ENCODE peak calls at places on chromosomes 6 and 20, in five cellular contexts. J, T, C, K and P are unnamed samples.

GRCh38 chr6:126188271-126188909 is 151.5 kb upstream of the CENPW start:
- DNase-seq in J (no peak), T (no peak), C (no peak), K (no peak), P (no peak)

GRCh38 chr6:73519943-73520687 is 717 bp downstream of the EEF1A1 start:
- DNase-seq in J (peak; percentile 54), T (peak; percentile 90), C (peak; percentile 70), K (no peak), P (peak; percentile 90)

GRCh38 chr20:18692453-18692852 is 104.6 kb downstream of the DTD1 start:
- DNase-seq in J (no peak), T (no peak), C (no peak), K (peak; percentile 10), P (no peak)

GRCh38 chr6:679282-679681 is 13.7 kb downstream of the EXOC2 start:
- DNase-seq in J (no peak), T (no peak), C (no peak), K (no peak), P (no peak)

GRCh38 chr6:114064862-114065261 is 93.9 kb upstream of the HDAC2 start:
- DNase-seq in J (no peak), T (no peak), C (no peak), K (no peak), P (no peak)

GRCh38 chr6:81171991-81172740 is 580.3 kb downstream of the TENT5A start:
- DNase-seq in J (no peak), T (no peak), C (peak; percentile 26), K (no peak), P (no peak)

GRCh38 chr20:47558699-47559098 is 57.0 kb downstream of the NCOA3 start:
- DNase-seq in J (no peak), T (no peak), C (no peak), K (peak; percentile 62), P (no peak)

GRCh38 chr6:1930356-1930755 is 315.0 kb downstream of the GMDS start:
- DNase-seq in J (no peak), T (no peak), C (no peak), K (no peak), P (no peak)

GRCh38 chr20:36861625-36861874 is 14.4 kb upstream of the TLDC2 start:
- DNase-seq in J (no peak), T (no peak), C (no peak), K (no peak), P (no peak)

GRCh38 chr6:4568138-4568537 is 208.1 kb upstream of the CDYL start:
- DNase-seq in J (no peak), T (no peak), C (no peak), K (no peak), P (no peak)

GRCh38 chr6:155088856-155089255 is 93.7 kb downstream of the TIAM2 start:
- DNase-seq in J (no peak), T (no peak), C (no peak), K (no peak), P (no peak)

GRCh38 chr6:16930432-16930831 is 169.2 kb upstream of the ATXN1 start:
- DNase-seq in J (no peak), T (no peak), C (no peak), K (no peak), P (no peak)

GRCh38 chr6:84651583-84651982 is 112.8 kb downstream of the TBX18 start:
- DNase-seq in J (no peak), T (no peak), C (no peak), K (no peak), P (no peak)

GRCh38 chr6:80165143-80165542 is 58.7 kb downstream of the BCKDHB start:
- DNase-seq in J (no peak), T (peak; percentile 63), C (no peak), K (no peak), P (no peak)

GRCh38 chr20:58140787-58141396 is 87.6 kb downstream of the ANKRD60 start:
- DNase-seq in J (no peak), T (no peak), C (no peak), K (no peak), P (peak; percentile 20)

GRCh38 chr6:130632288-130632687 is 194.9 kb upstream of the SMLR1 start:
- DNase-seq in J (no peak), T (no peak), C (no peak), K (no peak), P (no peak)

GRCh38 chr6:34536251-34536958 is 19.7 kb downstream of the SPDEF start:
- DNase-seq in J (no peak), T (no peak), C (no peak), K (peak; percentile 67), P (no peak)

GRCh38 chr20:52539891-52540290 is 348.3 kb upstream of the ZFP64 start:
- DNase-seq in J (no peak), T (no peak), C (no peak), K (no peak), P (no peak)

GRCh38 chr6:170584954-170585498 is 589 bp upstream of the PDCD2 start:
- DNase-seq in J (no peak), T (no peak), C (no peak), K (no peak), P (no peak)

GRCh38 chr20:42020316-42020715 is 402.1 kb upstream of the CHD6 start:
- DNase-seq in J (no peak), T (no peak), C (no peak), K (no peak), P (no peak)

GRCh38 chr6:40410792-40411191 is 176.4 kb downstream of the LRFN2 start:
- DNase-seq in J (no peak), T (no peak), C (no peak), K (no peak), P (no peak)

GRCh38 chr20:10611357-10611756 is 62.4 kb downstream of the JAG1 start:
- DNase-seq in J (no peak), T (no peak), C (peak; percentile 59), K (no peak), P (no peak)

GRCh38 chr20:25551413-25552210 is 33.7 kb downstream of the NINL start:
- DNase-seq in J (no peak), T (no peak), C (no peak), K (no peak), P (no peak)

GRCh38 chr6:38305995-38306681 is 333.6 kb downstream of the BTBD9 start:
- DNase-seq in J (no peak), T (no peak), C (no peak), K (no peak), P (no peak)

GRCh38 chr20:10864076-10864672 is 190.4 kb upstream of the JAG1 start:
- DNase-seq in J (no peak), T (no peak), C (no peak), K (no peak), P (no peak)

GRCh38 chr6:144075884-144076283 is 19.5 kb downstream of the SF3B5 start:
- DNase-seq in J (no peak), T (no peak), C (no peak), K (no peak), P (no peak)

GRCh38 chr6:112235956-112236355 is 18.4 kb downstream of the LAMA4 start:
- DNase-seq in J (no peak), T (peak; percentile 71), C (no peak), K (no peak), P (no peak)

GRCh38 chr6:87922191-87922946 is 125.3 kb upstream of the SPACA1 start:
- DNase-seq in J (no peak), T (no peak), C (no peak), K (no peak), P (no peak)

GRCh38 chr6:10510592-10511367 is 10.4 kb upstream of the GCNT2 start:
- DNase-seq in J (no peak), T (no peak), C (peak; percentile 22), K (no peak), P (no peak)

GRCh38 chr6:30325873-30326445 is 768 bp upstream of the TRIM39 start:
- DNase-seq in J (peak; percentile 66), T (peak; percentile 92), C (peak; percentile 32), K (peak; percentile 54), P (no peak)

GRCh38 chr20:18380908-18381529 is 85.8 kb downstream of the DZANK1 start:
- DNase-seq in J (no peak), T (no peak), C (no peak), K (no peak), P (no peak)

GRCh38 chr6:170232186-170233002 is 58.5 kb downstream of the DLL1 start:
- DNase-seq in J (no peak), T (no peak), C (no peak), K (no peak), P (no peak)

GRCh38 chr20:6665621-6666345 is 101.7 kb upstream of the BMP2 start:
- DNase-seq in J (no peak), T (no peak), C (no peak), K (no peak), P (no peak)

GRCh38 chr6:137236581-137237355 is 17.6 kb upstream of the IFNGR1 start:
- DNase-seq in J (no peak), T (no peak), C (no peak), K (no peak), P (no peak)

GRCh38 chr6:85643530-85644373 is 1.1 kb upstream of the SYNCRIP start:
- DNase-seq in J (peak; percentile 32), T (peak; percentile 88), C (peak; percentile 93), K (peak; percentile 70), P (peak; percentile 95)

GRCh38 chr6:85592044-85592443 is 1.6 kb downstream of the SNX14 start:
- DNase-seq in J (no peak), T (no peak), C (no peak), K (no peak), P (no peak)